ENCODE peak calls at places on chromosomes 5 and 9, in eight cellular contexts. Q is T-helper 2 cell; I is GM19239; M is IMR-90; T is EH; S is stimulated activated CD4-positive, alpha-beta T cell treated with anti-CD3 and anti-CD28 coated beads, TNF-alpha, amount 100 ng/mL, for 1 hour; K is HS-5; P is body of pancreas. C is an unnamed sample.

GRCh38 chr5:132499440-132500243 is 9.1 kb upstream of the IRF1 start:
- DNase-seq in Q (no peak), I (no peak), M (no peak), T (no peak), S (no peak), K (no peak), P (no peak), C (no peak)

GRCh38 chr5:133882801-133883200 is 85.6 kb downstream of the C5orf15 start:
- DNase-seq in Q (no peak), I (no peak), M (no peak), T (no peak), S (no peak), K (no peak), P (no peak), C (no peak)

GRCh38 chr5:141597394-141597793 is 21.4 kb downstream of the DIAPH1 start:
- DNase-seq in Q (no peak), I (no peak), M (no peak), T (no peak), S (no peak), K (no peak), P (no peak), C (no peak)

GRCh38 chr5:152464048-152464447 is 59.0 kb upstream of the NMUR2 start:
- DNase-seq in Q (no peak), I (no peak), M (no peak), T (no peak), S (no peak), K (no peak), P (no peak), C (no peak)

GRCh38 chr9:127917603-127918002 is 762 bp upstream of the ST6GALNAC4 start:
- DNase-seq in Q (no peak), I (no peak), M (no peak), T (no peak), S (no peak), K (no peak), P (no peak), C (no peak)

GRCh38 chr9:91720746-91721705 is 229.0 kb downstream of the ROR2 start:
- DNase-seq in Q (no peak), I (peak), M (no peak), T (no peak), S (no peak), K (no peak), P (no peak), C (no peak)

GRCh38 chr9:92393686-92394085 is 10.7 kb downstream of the OGN start:
- DNase-seq in Q (no peak), I (no peak), M (no peak), T (peak), S (no peak), K (no peak), P (no peak), C (no peak)

GRCh38 chr5:160935776-160936175 is 83.8 kb upstream of the ATP10B start:
- DNase-seq in Q (no peak), I (no peak), M (no peak), T (no peak), S (no peak), K (no peak), P (no peak), C (no peak)

GRCh38 chr5:152405145-152405544 is at the start of gene NMUR2:
- DNase-seq in Q (no peak), I (no peak), M (no peak), T (no peak), S (no peak), K (no peak), P (peak), C (no peak)

GRCh38 chr5:172860520-172861443 is 26.7 kb downstream of the ERGIC1 start:
- DNase-seq in Q (no peak), I (no peak), M (peak), T (peak), S (no peak), K (no peak), P (peak), C (peak)

GRCh38 chr9:134612715-134613114 is 28.9 kb upstream of the COL5A1 start:
- DNase-seq in Q (no peak), I (no peak), M (no peak), T (no peak), S (no peak), K (no peak), P (no peak), C (no peak)

C was measured in GM04504.